ENCODE peak calls at places on chromosomes 11 and 22, in six cellular contexts. X, L, O, N, H and V are unnamed samples.
A peak's percentile ranks its signal among the peaks of the same experiment; 100 is the strongest.

GRCh38 chr11:94845622-94846021 is 77.5 kb downstream of the AMOTL1 start:
- DNase-seq in X (no peak), H (no peak), N (no peak), O (peak; percentile 48), L (no peak), V (no peak)

GRCh38 chr22:25630446-25630845 is 66.0 kb downstream of the GRK3 start:
- DNase-seq in O (no peak), H (no peak), L (no peak), X (no peak), N (no peak), V (peak; percentile 62)

GRCh38 chr22:43953988-43954771 is 1.1 kb upstream of the SAMM50 start:
- DNase-seq in H (no peak), N (no peak), X (no peak), O (no peak), L (peak; percentile 19), V (no peak)

GRCh38 chr22:19130959-19131684 is at the start of gene TSSK2:
- DNase-seq in O (no peak), H (no peak), N (no peak), L (no peak), X (no peak), V (no peak)

GRCh38 chr11:97610000-97610399 is 1220.2 kb downstream of the JRKL start:
- DNase-seq in L (no peak), N (no peak), X (peak; percentile 3), H (peak; percentile 0), O (no peak), V (no peak)

GRCh38 chr22:23467721-23468294 is 112.3 kb downstream of the IGLL1 start:
- DNase-seq in X (no peak), O (peak; percentile 44), N (no peak), L (no peak), H (no peak), V (no peak)

GRCh38 chr11:15208570-15209222 is 94.0 kb downstream of the INSC start:
- DNase-seq in O (peak; percentile 52), N (no peak), H (peak; percentile 80), X (peak; percentile 83), L (peak; percentile 74), V (peak; percentile 16)

GRCh38 chr11:44806631-44807030 is 79.9 kb downstream of the TSPAN18 start:
- DNase-seq in N (no peak), X (no peak), L (no peak), O (no peak), H (no peak), V (no peak)

GRCh38 chr11:45590743-45591142 is 74.7 kb downstream of the CHST1 start:
- DNase-seq in O (no peak), L (no peak), H (peak; percentile 3), X (no peak), N (no peak), V (peak; percentile 20)

GRCh38 chr11:130181295-130182272 is 22.0 kb downstream of the ST14 start:
- DNase-seq in L (peak; percentile 98), O (peak; percentile 99), H (peak; percentile 95), N (no peak), X (no peak), V (peak; percentile 61)

GRCh38 chr11:27429740-27430451 is 42.7 kb downstream of the LGR4 start:
- DNase-seq in N (no peak), H (peak; percentile 38), L (no peak), O (no peak), X (no peak), V (peak; percentile 55)

GRCh38 chr11:72348250-72348649 is 86.1 kb downstream of the CLPB start:
- DNase-seq in N (no peak), O (no peak), X (no peak), L (no peak), H (no peak), V (no peak)

GRCh38 chr11:18608373-18608772 is 8.8 kb downstream of the MISFA start:
- DNase-seq in O (no peak), L (no peak), N (no peak), H (no peak), X (peak; percentile 35), V (no peak)

GRCh38 chr11:15780837-15781236 is 575.5 kb downstream of the SOX6 start:
- DNase-seq in N (no peak), L (no peak), X (no peak), O (no peak), H (no peak), V (peak; percentile 18)

GRCh38 chr11:95877288-95877687 is 46.6 kb downstream of the MTMR2 start:
- DNase-seq in N (no peak), H (peak; percentile 96), O (no peak), L (no peak), X (no peak), V (peak; percentile 100)

GRCh38 chr11:48064306-48064705 is 83.9 kb downstream of the PTPRJ start:
- DNase-seq in X (no peak), N (no peak), O (no peak), L (no peak), H (peak; percentile 73), V (peak; percentile 82)

GRCh38 chr11:48066881-48067800 is 86.8 kb downstream of the PTPRJ start:
- DNase-seq in X (no peak), N (no peak), O (no peak), L (no peak), H (peak; percentile 37), V (peak; percentile 79)

GRCh38 chr11:48058777-48059176 is 78.4 kb downstream of the PTPRJ start:
- DNase-seq in X (no peak), H (peak; percentile 21), O (no peak), L (no peak), N (no peak), V (no peak)

GRCh38 chr11:48063424-48063978 is 83.1 kb downstream of the PTPRJ start:
- DNase-seq in H (peak; percentile 96), X (no peak), O (no peak), L (no peak), N (no peak), V (peak; percentile 98)

GRCh38 chr11:48062649-48063048 is 82.3 kb downstream of the PTPRJ start:
- DNase-seq in X (no peak), N (no peak), H (no peak), O (no peak), L (no peak), V (no peak)
- H3K79me2 ChIP-seq in X (no peaks in the 10 kb centered on the region), N (no peaks in the 10 kb centered on the region), H (peaks cover 82% of the 10 kb centered on the region), O (no peaks in the 10 kb centered on the region), L (no peaks in the 10 kb centered on the region), V (peaks cover 43% of the 10 kb centered on the region)

GRCh38 chr11:35170503-35170902 is 31.5 kb downstream of the CD44 start:
- DNase-seq in X (no peak), L (no peak), O (no peak), H (peak; percentile 56), N (no peak), V (no peak)

GRCh38 chr11:35171226-35171625 is 32.3 kb downstream of the CD44 start:
- DNase-seq in L (no peak), H (no peak), N (no peak), X (no peak), O (no peak), V (no peak)

GRCh38 chr11:35173620-35174278 is 34.8 kb downstream of the CD44 start:
- DNase-seq in O (no peak), L (no peak), N (no peak), H (no peak), X (no peak), V (no peak)

GRCh38 chr11:35174666-35175065 is 35.7 kb downstream of the CD44 start:
- DNase-seq in H (peak; percentile 74), X (no peak), L (no peak), N (no peak), O (no peak), V (peak; percentile 92)

GRCh38 chr11:35173011-35173511 is 34.1 kb downstream of the CD44 start:
- DNase-seq in H (no peak), O (peak; percentile 38), X (no peak), L (peak; percentile 30), N (peak; percentile 35), V (no peak)
- H3K79me2 ChIP-seq in H (peaks cover 100% of the 10 kb centered on the region), O (no peaks in the 10 kb centered on the region), X (no peaks in the 10 kb centered on the region), L (no peaks in the 10 kb centered on the region), N (peaks cover 17% of the 10 kb centered on the region), V (peaks cover 93% of the 10 kb centered on the region)

DNA sequence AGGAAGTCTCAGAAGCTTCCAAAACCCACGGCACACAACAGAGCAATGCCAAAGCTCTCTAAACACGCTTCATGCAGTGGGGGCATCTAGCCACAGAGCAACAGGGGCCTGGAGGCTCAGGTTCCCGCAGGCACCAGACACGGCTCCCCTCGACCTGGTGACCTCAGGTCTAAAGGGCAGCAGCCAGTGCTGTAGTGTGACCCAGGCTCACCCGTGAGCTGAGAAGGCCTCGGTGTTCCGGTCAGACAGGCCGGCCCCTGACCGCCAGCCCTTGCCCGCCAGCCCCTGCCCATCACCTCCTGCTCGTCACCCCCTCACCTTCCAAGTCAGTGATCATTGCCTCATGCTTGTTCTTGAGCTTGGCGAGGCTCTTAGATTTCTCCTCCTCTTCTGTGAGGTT is 45.7 kb downstream of the APOL1 start:
- DNase-seq in H (no peak), L (no peak), X (no peak), N (no peak), O (no peak), V (no peak)
- H3K79me2 ChIP-seq in H (peaks cover 92% of the 10 kb centered on the region), L (no peaks in the 10 kb centered on the region), X (no peaks in the 10 kb centered on the region), N (no peaks in the 10 kb centered on the region), O (no peaks in the 10 kb centered on the region), V (peaks cover 93% of the 10 kb centered on the region)

GRCh38 chr22:21611210-21611977 is 18.4 kb downstream of the YDJC start:
- DNase-seq in H (no peak), N (no peak), X (no peak), O (no peak), L (no peak), V (no peak)
- H3K79me2 ChIP-seq in H (peaks cover 98% of the 10 kb centered on the region), N (peaks cover 30% of the 10 kb centered on the region), X (peaks cover 88% of the 10 kb centered on the region), O (peaks cover 51% of the 10 kb centered on the region), L (peaks cover 69% of the 10 kb centered on the region), V (peaks cover 94% of the 10 kb centered on the region)

GRCh38 chr11:74185285-74185684 is 14.2 kb downstream of the PPME1 start:
- DNase-seq in O (no peak), N (no peak), H (no peak), X (no peak), L (no peak), V (no peak)

GRCh38 chr11:74182635-74183034 is 11.5 kb downstream of the PPME1 start:
- DNase-seq in L (no peak), N (no peak), H (peak; percentile 25), X (no peak), O (no peak), V (peak; percentile 31)

GRCh38 chr11:74185695-74186094 is 14.6 kb downstream of the PPME1 start:
- DNase-seq in X (no peak), H (peak; percentile 23), O (no peak), N (no peak), L (no peak), V (peak; percentile 60)
- H3K79me2 ChIP-seq in X (peaks cover 79% of the 10 kb centered on the region), H (peaks cover 98% of the 10 kb centered on the region), O (peaks cover 43% of the 10 kb centered on the region), N (peaks cover 21% of the 10 kb centered on the region), L (peaks cover 10% of the 10 kb centered on the region), V (peaks cover 77% of the 10 kb centered on the region)

GRCh38 chr11:110606415-110606814 is 105.8 kb downstream of the ARHGAP20 start:
- DNase-seq in H (no peak), O (no peak), X (no peak), L (no peak), N (no peak), V (no peak)
- H3K79me2 ChIP-seq in H (no peaks in the 10 kb centered on the region), O (no peaks in the 10 kb centered on the region), X (no peaks in the 10 kb centered on the region), L (no peaks in the 10 kb centered on the region), N (no peaks in the 10 kb centered on the region), V (no peaks in the 10 kb centered on the region)

DNA sequence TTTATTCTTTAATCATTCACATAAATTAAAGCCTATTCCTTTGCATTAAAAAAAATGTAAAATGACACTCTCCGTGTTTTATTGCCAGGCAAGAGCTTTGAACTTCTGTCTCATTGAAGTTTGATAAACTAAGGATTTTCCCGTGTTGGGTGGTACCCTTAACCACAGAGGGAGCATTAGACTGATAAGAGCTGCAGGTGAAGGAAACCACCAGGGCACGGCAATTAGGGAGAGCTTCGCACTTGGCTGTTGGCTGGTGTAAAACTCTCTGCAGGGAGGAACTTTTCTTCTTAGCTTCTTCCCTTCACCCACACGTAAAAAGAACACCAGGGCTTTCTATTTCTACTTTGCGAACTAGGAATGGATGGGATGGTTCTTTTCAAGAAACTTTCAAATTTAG is 47.0 kb downstream of the CSTPP1 start:
- DNase-seq in X (no peak), L (no peak), H (no peak), O (no peak), N (no peak), V (no peak)
- H3K79me2 ChIP-seq in X (no peaks in the 10 kb centered on the region), L (no peaks in the 10 kb centered on the region), H (no peaks in the 10 kb centered on the region), O (no peaks in the 10 kb centered on the region), N (no peaks in the 10 kb centered on the region), V (peaks cover 3% of the 10 kb centered on the region)